ENCODE peak calls at places on chromosomes 6 and 20, in four cellular contexts. G is cardiac muscle cell; P is activated CD4-positive, alpha-beta memory T cell treated with anti-CD3 and anti-CD28 coated beads, Interleukin-2, amount 10 ng/mL, durations not matched to agents 7 days and 5 days; N is activated CD4-positive, CD25-positive, alpha-beta regulatory T cell. B is an unnamed sample.

GRCh38 chr20:34709044-34709835 is 5.1 kb downstream of the TP53INP2 start:
- DNase-seq in G (peak), P (peak), N (peak), B (peak)

GRCh38 chr20:20897922-20898321 is 185.5 kb upstream of the RALGAPA2 start:
- DNase-seq in G (no peak), P (no peak), N (no peak), B (no peak)

GRCh38 chr6:1839315-1839714 is 229.6 kb downstream of the FOXC1 start:
- DNase-seq in G (no peak), P (no peak), N (no peak), B (no peak)

GRCh38 chr6:53837875-53838806 is 43.3 kb downstream of the LRRC1 start:
- DNase-seq in G (no peak), P (no peak), N (no peak), B (no peak)

GRCh38 chr6:31037169-31037568 is 26.9 kb downstream of the MUC22 start:
- DNase-seq in G (no peak), P (no peak), N (no peak), B (no peak)

GRCh38 chr6:49676671-49677281 is 36.6 kb downstream of the CRISP2 start:
- DNase-seq in G (no peak), P (no peak), N (no peak), B (no peak)

GRCh38 chr6:7200598-7201443 is 93.1 kb downstream of the RREB1 start:
- DNase-seq in G (no peak), P (no peak), N (no peak), B (no peak)

GRCh38 chr6:43724914-43725642 is 37.5 kb upstream of the MRPS18A start:
- DNase-seq in G (no peak), P (peak), N (peak), B (peak)

GRCh38 chr20:37841389-37841788 is 61.5 kb upstream of the VSTM2L start:
- DNase-seq in G (no peak), P (no peak), N (no peak), B (no peak)

GRCh38 chr6:44237021-44237812 is 9.7 kb upstream of the HSP90AB1 start:
- DNase-seq in G (peak), P (peak), N (no peak), B (no peak)

GRCh38 chr6:42352856-42353564 is 98.7 kb downstream of the TRERF1 start:
- DNase-seq in G (no peak), P (no peak), N (no peak), B (no peak)

GRCh38 chr6:13952101-13952500 is 27.3 kb downstream of the RNF182 start:
- DNase-seq in G (no peak), P (no peak), N (no peak), B (no peak)

GRCh38 chr6:133114973-133115372 is 126.2 kb upstream of the EYA4 start:
- DNase-seq in G (no peak), P (no peak), N (no peak), B (no peak)

GRCh38 chr6:144006731-144007454 is 1.2 kb downstream of the PLAGL1 start:
- DNase-seq in G (no peak), P (no peak), N (no peak), B (no peak)

GRCh38 chr6:100512203-100512862 is 47.6 kb upstream of the SIM1 start:
- DNase-seq in G (peak), P (no peak), N (no peak), B (no peak)

GRCh38 chr6:4577406-4577805 is 198.8 kb upstream of the CDYL start:
- DNase-seq in G (no peak), P (no peak), N (no peak), B (no peak)

GRCh38 chr20:44736170-44737021 is 9.3 kb upstream of the KCNK15 start:
- DNase-seq in G (peak), P (peak), N (no peak), B (no peak)

GRCh38 chr20:1415667-1416468 is 23.0 kb upstream of the FKBP1A start:
- DNase-seq in G (no peak), P (no peak), N (no peak), B (no peak)

GRCh38 chr20:3242167-3242692 is 3.2 kb upstream of the SLC4A11 start:
- DNase-seq in G (no peak), P (no peak), N (no peak), B (no peak)

GRCh38 chr20:62080249-62080993 is 14.7 kb upstream of the TAF4 start:
- DNase-seq in G (no peak), P (no peak), N (no peak), B (no peak)

GRCh38 chr6:3229566-3230274 is 2.3 kb upstream of the TUBB2B start:
- DNase-seq in G (peak), P (peak), N (no peak), B (no peak)

GRCh38 chr20:32536861-32537656 is 48.1 kb downstream of the NOL4L start:
- DNase-seq in G (no peak), P (peak), N (peak), B (peak)

GRCh38 chr6:125913864-125914351 is 42.7 kb upstream of the HINT3 start:
- DNase-seq in G (no peak), P (no peak), N (no peak), B (no peak)

B was measured in central memory CD8-positive, alpha-beta T cell.